ENCODE peak calls at places on chromosomes 2 and 18, in four cellular contexts. Q is NCI-H2029, A is NCI-H1105, M is adrenal gland. C is an unnamed sample.

GRCh38 chr2:19648583-19648982 is 253.2 kb downstream of the TTC32 start:
- DNase-seq in Q (no peak), A (no peak), M (peak; percentile 34), C (no peak)

GRCh38 chr2:233350708-233351107 is 3.6 kb upstream of the DGKD start:
- DNase-seq in Q (no peak), A (peak; percentile 2), M (peak; percentile 48), C (no peak)

GRCh38 chr2:99336780-99337163 is 417 bp upstream of the EIF5B start:
- DNase-seq in Q (no peak), A (no peak), M (no peak), C (peak; percentile 56)

GRCh38 chr2:227389661-227390060 is 1.9 kb upstream of the SCYGR1 start:
- DNase-seq in Q (no peak), A (no peak), M (no peak), C (no peak)

GRCh38 chr2:9207641-9208301 is 1.2 kb downstream of the ASAP2 start:
- DNase-seq in Q (no peak), A (peak; percentile 28), M (no peak), C (peak; percentile 44)

GRCh38 chr2:198657520-198658121 is 800.1 kb downstream of the SATB2 start:
- DNase-seq in Q (no peak), A (peak; percentile 6), M (no peak), C (peak; percentile 34)

GRCh38 chr18:37668971-37669747 is 103.6 kb upstream of the CELF4 start:
- DNase-seq in Q (peak; percentile 72), A (peak; percentile 65), M (no peak), C (peak; percentile 49)

GRCh38 chr2:109378682-109379081 is 235.1 kb downstream of the SEPTIN10 start:
- DNase-seq in Q (no peak), A (no peak), M (no peak), C (no peak)

GRCh38 chr2:224952942-224953657 is 89.2 kb downstream of the DOCK10 start:
- DNase-seq in Q (peak; percentile 1), A (no peak), M (no peak), C (no peak)

GRCh38 chr2:98883780-98884211 is 52.2 kb downstream of the CRACDL start:
- DNase-seq in Q (no peak), A (no peak), M (no peak), C (no peak)